ENCODE peak calls at places on chromosomes 13 and 19, in six cellular contexts. One of them, this sample, is unnamed.

GRCh38 chr19:16386619-16387240 is 62.1 kb downstream of the KLF2 start:
- DNase-seq in lower leg skin: no peak
- DNase-seq in fibroblast of the aortic adventitia: peak; percentile 75
- DNase-seq in endodermal cell: peak; percentile 85
- DNase-seq in left ventricle myocardium inferior: peak; percentile 33
- DNase-seq in dorsolateral prefrontal cortex: peak; percentile 59
- DNase-seq in this sample: peak; percentile 58

GRCh38 chr13:113411216-113412023 is 41.9 kb downstream of the ADPRHL1 start:
- DNase-seq in left ventricle myocardium inferior: peak; percentile 79
- DNase-seq in dorsolateral prefrontal cortex: peak; percentile 33
- DNase-seq in endodermal cell: no peak
- DNase-seq in fibroblast of the aortic adventitia: peak; percentile 85
- DNase-seq in lower leg skin: no peak
- DNase-seq in this sample: peak; percentile 96

GRCh38 chr19:52527954-52528326 is 472 bp downstream of the ZNF808 start:
- DNase-seq in lower leg skin: no peak
- DNase-seq in left ventricle myocardium inferior: no peak
- DNase-seq in endodermal cell: peak; percentile 64
- DNase-seq in fibroblast of the aortic adventitia: no peak
- DNase-seq in dorsolateral prefrontal cortex: peak; percentile 47
- DNase-seq in this sample: peak; percentile 0

GRCh38 chr19:56297010-56297409 is 17.6 kb downstream of the ZSCAN5A start:
- DNase-seq in lower leg skin: no peak
- DNase-seq in dorsolateral prefrontal cortex: no peak
- DNase-seq in left ventricle myocardium inferior: no peak
- DNase-seq in endodermal cell: no peak
- DNase-seq in fibroblast of the aortic adventitia: no peak
- DNase-seq in this sample: no peak

GRCh38 chr19:1374250-1374577 is 9.5 kb upstream of the NDUFS7 start:
- DNase-seq in left ventricle myocardium inferior: peak; percentile 46
- DNase-seq in dorsolateral prefrontal cortex: no peak
- DNase-seq in fibroblast of the aortic adventitia: no peak
- DNase-seq in lower leg skin: no peak
- DNase-seq in endodermal cell: no peak
- DNase-seq in this sample: no peak

GRCh38 chr19:17328517-17329060 is 6.1 kb downstream of the ANO8 start:
- DNase-seq in dorsolateral prefrontal cortex: no peak
- DNase-seq in left ventricle myocardium inferior: no peak
- DNase-seq in fibroblast of the aortic adventitia: no peak
- DNase-seq in lower leg skin: no peak
- DNase-seq in endodermal cell: peak; percentile 78
- DNase-seq in this sample: no peak

GRCh38 chr13:25971077-25971476 is 80.7 kb downstream of the SHISA2 start:
- DNase-seq in endodermal cell: no peak
- DNase-seq in left ventricle myocardium inferior: no peak
- DNase-seq in fibroblast of the aortic adventitia: no peak
- DNase-seq in lower leg skin: no peak
- DNase-seq in dorsolateral prefrontal cortex: no peak
- DNase-seq in this sample: no peak

GRCh38 chr19:3163230-3163886 is 15.2 kb upstream of the S1PR4 start:
- DNase-seq in lower leg skin: no peak
- DNase-seq in dorsolateral prefrontal cortex: peak; percentile 79
- DNase-seq in fibroblast of the aortic adventitia: peak; percentile 61
- DNase-seq in left ventricle myocardium inferior: peak; percentile 53
- DNase-seq in endodermal cell: peak; percentile 91
- DNase-seq in this sample: peak; percentile 47

GRCh38 chr19:2050349-2050990 is 574 bp downstream of the MKNK2 start:
- DNase-seq in lower leg skin: no peak
- DNase-seq in left ventricle myocardium inferior: no peak
- DNase-seq in fibroblast of the aortic adventitia: no peak
- DNase-seq in endodermal cell: no peak
- DNase-seq in dorsolateral prefrontal cortex: no peak
- DNase-seq in this sample: no peak

GRCh38 chr19:38175422-38175821 is 48.6 kb downstream of the DPF1 start:
- DNase-seq in lower leg skin: no peak
- DNase-seq in left ventricle myocardium inferior: no peak
- DNase-seq in endodermal cell: no peak
- DNase-seq in dorsolateral prefrontal cortex: no peak
- DNase-seq in fibroblast of the aortic adventitia: no peak
- DNase-seq in this sample: no peak

GRCh38 chr13:97369269-97369893 is 64.6 kb upstream of the RAP2A start:
- DNase-seq in endodermal cell: no peak
- DNase-seq in dorsolateral prefrontal cortex: no peak
- DNase-seq in left ventricle myocardium inferior: no peak
- DNase-seq in lower leg skin: no peak
- DNase-seq in fibroblast of the aortic adventitia: peak; percentile 37
- DNase-seq in this sample: no peak

GRCh38 chr13:77811981-77812380 is 106.7 kb downstream of the EDNRB start:
- DNase-seq in left ventricle myocardium inferior: no peak
- DNase-seq in dorsolateral prefrontal cortex: no peak
- DNase-seq in lower leg skin: no peak
- DNase-seq in endodermal cell: no peak
- DNase-seq in fibroblast of the aortic adventitia: no peak
- DNase-seq in this sample: no peak

GRCh38 chr13:42860485-42860884 is 79.1 kb downstream of the FAM216B start:
- DNase-seq in dorsolateral prefrontal cortex: no peak
- DNase-seq in endodermal cell: no peak
- DNase-seq in fibroblast of the aortic adventitia: no peak
- DNase-seq in left ventricle myocardium inferior: no peak
- DNase-seq in lower leg skin: no peak
- DNase-seq in this sample: no peak

GRCh38 chr13:93227906-93228801 is 1.5 kb downstream of the GPC6 start:
- DNase-seq in left ventricle myocardium inferior: peak; percentile 33
- DNase-seq in dorsolateral prefrontal cortex: peak; percentile 59
- DNase-seq in lower leg skin: peak; percentile 89
- DNase-seq in endodermal cell: peak; percentile 89
- DNase-seq in fibroblast of the aortic adventitia: peak; percentile 90
- DNase-seq in this sample: peak; percentile 92

GRCh38 chr13:36857273-36857672 is 38.3 kb downstream of the RFXAP start:
- DNase-seq in dorsolateral prefrontal cortex: no peak
- DNase-seq in lower leg skin: no peak
- DNase-seq in fibroblast of the aortic adventitia: no peak
- DNase-seq in endodermal cell: no peak
- DNase-seq in left ventricle myocardium inferior: no peak
- DNase-seq in this sample: no peak

GRCh38 chr19:8938576-8938975 is 71.6 kb downstream of the MUC16 start:
- DNase-seq in lower leg skin: peak; percentile 46
- DNase-seq in left ventricle myocardium inferior: no peak
- DNase-seq in endodermal cell: no peak
- DNase-seq in dorsolateral prefrontal cortex: no peak
- DNase-seq in fibroblast of the aortic adventitia: no peak
- DNase-seq in this sample: no peak

GRCh38 chr19:40089462-40089861 is 1.3 kb downstream of the ZNF780A start:
- DNase-seq in lower leg skin: no peak
- DNase-seq in dorsolateral prefrontal cortex: no peak
- DNase-seq in endodermal cell: no peak
- DNase-seq in fibroblast of the aortic adventitia: peak; percentile 88
- DNase-seq in left ventricle myocardium inferior: no peak
- DNase-seq in this sample: peak; percentile 24

GRCh38 chr19:20479483-20479882 is 86.1 kb downstream of the ZNF737 start:
- DNase-seq in left ventricle myocardium inferior: no peak
- DNase-seq in dorsolateral prefrontal cortex: no peak
- DNase-seq in lower leg skin: no peak
- DNase-seq in fibroblast of the aortic adventitia: no peak
- DNase-seq in endodermal cell: no peak
- DNase-seq in this sample: no peak

GRCh38 chr19:29467824-29468401 is 57.9 kb upstream of the VSTM2B start:
- DNase-seq in fibroblast of the aortic adventitia: peak; percentile 43
- DNase-seq in endodermal cell: peak; percentile 76
- DNase-seq in dorsolateral prefrontal cortex: no peak
- DNase-seq in lower leg skin: no peak
- DNase-seq in left ventricle myocardium inferior: no peak
- DNase-seq in this sample: no peak

GRCh38 chr19:51122112-51122981 is 2.4 kb upstream of the SIGLEC9 start:
- DNase-seq in fibroblast of the aortic adventitia: no peak
- DNase-seq in left ventricle myocardium inferior: no peak
- DNase-seq in dorsolateral prefrontal cortex: no peak
- DNase-seq in lower leg skin: no peak
- DNase-seq in endodermal cell: no peak
- DNase-seq in this sample: no peak

GRCh38 chr13:79736356-79736755 is 255.4 kb downstream of the NDFIP2 start:
- DNase-seq in left ventricle myocardium inferior: no peak
- DNase-seq in dorsolateral prefrontal cortex: no peak
- DNase-seq in fibroblast of the aortic adventitia: no peak
- DNase-seq in lower leg skin: no peak
- DNase-seq in endodermal cell: no peak
- DNase-seq in this sample: no peak

GRCh38 chr19:36222503-36222902 is 7.6 kb downstream of the ZNF146 start:
- DNase-seq in fibroblast of the aortic adventitia: no peak
- DNase-seq in endodermal cell: no peak
- DNase-seq in lower leg skin: no peak
- DNase-seq in left ventricle myocardium inferior: no peak
- DNase-seq in dorsolateral prefrontal cortex: no peak
- DNase-seq in this sample: no peak

GRCh38 chr19:54572696-54573311 is 786 bp upstream of the LILRA2 start:
- DNase-seq in lower leg skin: no peak
- DNase-seq in endodermal cell: no peak
- DNase-seq in dorsolateral prefrontal cortex: no peak
- DNase-seq in fibroblast of the aortic adventitia: no peak
- DNase-seq in left ventricle myocardium inferior: peak; percentile 43
- DNase-seq in this sample: no peak

GRCh38 chr19:48975947-48976847 is 11.1 kb downstream of the FTL start:
- DNase-seq in left ventricle myocardium inferior: no peak
- DNase-seq in endodermal cell: peak; percentile 82
- DNase-seq in fibroblast of the aortic adventitia: no peak
- DNase-seq in dorsolateral prefrontal cortex: no peak
- DNase-seq in lower leg skin: no peak
- DNase-seq in this sample: no peak

GRCh38 chr19:39406656-39407393 is at the start of gene ZFP36:
- DNase-seq in lower leg skin: peak; percentile 99
- DNase-seq in left ventricle myocardium inferior: peak; percentile 91
- DNase-seq in fibroblast of the aortic adventitia: peak; percentile 91
- DNase-seq in dorsolateral prefrontal cortex: peak; percentile 83
- DNase-seq in endodermal cell: peak; percentile 95
- DNase-seq in this sample: peak; percentile 82

GRCh38 chr13:19589312-19589711 is 28.0 kb upstream of the TPTE2 start:
- DNase-seq in left ventricle myocardium inferior: no peak
- DNase-seq in lower leg skin: peak; percentile 53
- DNase-seq in dorsolateral prefrontal cortex: no peak
- DNase-seq in fibroblast of the aortic adventitia: no peak
- DNase-seq in endodermal cell: no peak
- DNase-seq in this sample: no peak

GRCh38 chr19:18494267-18494607 is 27.6 kb downstream of the ELL start:
- DNase-seq in fibroblast of the aortic adventitia: peak; percentile 61
- DNase-seq in lower leg skin: no peak
- DNase-seq in dorsolateral prefrontal cortex: no peak
- DNase-seq in left ventricle myocardium inferior: no peak
- DNase-seq in endodermal cell: no peak
- DNase-seq in this sample: no peak

GRCh38 chr13:63425131-63425530 is 2009.5 kb upstream of the PCDH20 start:
- DNase-seq in endodermal cell: no peak
- DNase-seq in left ventricle myocardium inferior: no peak
- DNase-seq in lower leg skin: no peak
- DNase-seq in dorsolateral prefrontal cortex: no peak
- DNase-seq in fibroblast of the aortic adventitia: no peak
- DNase-seq in this sample: peak; percentile 22

GRCh38 chr13:90448466-90449037 is 898.9 kb upstream of the MIR17HG start:
- DNase-seq in lower leg skin: no peak
- DNase-seq in fibroblast of the aortic adventitia: no peak
- DNase-seq in endodermal cell: no peak
- DNase-seq in dorsolateral prefrontal cortex: no peak
- DNase-seq in left ventricle myocardium inferior: no peak
- DNase-seq in this sample: no peak

GRCh38 chr19:737591-738093 is 13.3 kb upstream of the MISP start:
- DNase-seq in left ventricle myocardium inferior: no peak
- DNase-seq in fibroblast of the aortic adventitia: no peak
- DNase-seq in lower leg skin: no peak
- DNase-seq in endodermal cell: peak; percentile 94
- DNase-seq in dorsolateral prefrontal cortex: peak; percentile 56
- DNase-seq in this sample: no peak

GRCh38 chr19:33868821-33869412 is 72.2 kb downstream of the KCTD15 start:
- DNase-seq in endodermal cell: peak; percentile 74
- DNase-seq in left ventricle myocardium inferior: peak; percentile 35
- DNase-seq in fibroblast of the aortic adventitia: peak; percentile 33
- DNase-seq in dorsolateral prefrontal cortex: peak; percentile 71
- DNase-seq in lower leg skin: peak; percentile 82
- DNase-seq in this sample: peak; percentile 10

GRCh38 chr13:44437356-44438233 is 64.0 kb downstream of the SERP2 start:
- DNase-seq in endodermal cell: peak; percentile 20
- DNase-seq in left ventricle myocardium inferior: no peak
- DNase-seq in dorsolateral prefrontal cortex: no peak
- DNase-seq in lower leg skin: no peak
- DNase-seq in fibroblast of the aortic adventitia: peak; percentile 71
- DNase-seq in this sample: peak; percentile 77

GRCh38 chr19:12838182-12838890 is at the start of gene MAST1:
- DNase-seq in dorsolateral prefrontal cortex: peak; percentile 76
- DNase-seq in fibroblast of the aortic adventitia: no peak
- DNase-seq in left ventricle myocardium inferior: no peak
- DNase-seq in endodermal cell: peak; percentile 87
- DNase-seq in lower leg skin: no peak
- DNase-seq in this sample: no peak

DNA sequence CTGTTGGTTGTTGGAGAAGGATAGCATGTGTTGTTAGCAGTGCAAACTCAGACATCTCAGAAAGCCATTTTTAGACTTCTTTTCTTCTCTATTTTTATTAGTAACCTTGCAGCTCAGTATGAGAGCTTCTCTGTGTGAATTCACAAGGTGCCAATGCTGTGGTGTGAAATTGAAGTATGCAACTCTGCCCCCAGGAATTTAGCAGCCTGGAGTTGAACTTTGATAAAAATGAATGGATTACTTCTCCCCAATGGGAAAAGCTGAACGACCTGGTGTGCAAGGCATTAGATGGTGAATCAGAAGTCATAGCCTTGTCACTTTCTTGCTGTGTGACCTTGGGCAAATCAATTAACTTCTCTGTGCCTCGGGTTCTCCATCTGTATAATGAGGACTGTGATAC is 512.3 kb upstream of the PCDH9 start:
- DNase-seq in left ventricle myocardium inferior: no peak
- DNase-seq in fibroblast of the aortic adventitia: no peak
- DNase-seq in endodermal cell: peak; percentile 53
- DNase-seq in dorsolateral prefrontal cortex: no peak
- DNase-seq in lower leg skin: no peak
- DNase-seq in this sample: no peak
- TF ChIP-seq CTCF in left ventricle myocardium inferior: no peak
- TF ChIP-seq CTCF in fibroblast of the aortic adventitia: no peak
- TF ChIP-seq CTCF in endodermal cell: no peak
- TF ChIP-seq CTCF in dorsolateral prefrontal cortex: no peak
- TF ChIP-seq CTCF in lower leg skin: no peak
- TF ChIP-seq CTCF in this sample: no peak

GRCh38 chr19:23971598-23971997 is 56.9 kb downstream of the ZNF726 start:
- DNase-seq in left ventricle myocardium inferior: no peak
- DNase-seq in endodermal cell: no peak
- DNase-seq in dorsolateral prefrontal cortex: no peak
- DNase-seq in lower leg skin: no peak
- DNase-seq in fibroblast of the aortic adventitia: no peak
- DNase-seq in this sample: no peak
- H3K4me3 ChIP-seq in left ventricle myocardium inferior: peak overlapping the region; percentile 45
- H3K4me3 ChIP-seq in endodermal cell: no peak overlapping the region
- H3K4me3 ChIP-seq in dorsolateral prefrontal cortex: no peak overlapping the region
- H3K4me3 ChIP-seq in lower leg skin: no peak overlapping the region
- H3K4me3 ChIP-seq in fibroblast of the aortic adventitia: no peak overlapping the region
- H3K4me3 ChIP-seq in this sample: no peak overlapping the region

GRCh38 chr19:45922281-45922680 is 7.7 kb upstream of the NANOS2 start:
- DNase-seq in fibroblast of the aortic adventitia: no peak
- DNase-seq in left ventricle myocardium inferior: no peak
- DNase-seq in lower leg skin: no peak
- DNase-seq in dorsolateral prefrontal cortex: no peak
- DNase-seq in endodermal cell: peak; percentile 83
- DNase-seq in this sample: no peak
- TF ChIP-seq CTCF in fibroblast of the aortic adventitia: peak; percentile 25
- TF ChIP-seq CTCF in left ventricle myocardium inferior: no peak
- TF ChIP-seq CTCF in lower leg skin: no peak
- TF ChIP-seq CTCF in dorsolateral prefrontal cortex: no peak
- TF ChIP-seq CTCF in endodermal cell: peak; percentile 75
- TF ChIP-seq CTCF in this sample: peak; percentile 26

GRCh38 chr13:94925263-94925662 is 212.9 kb upstream of the SOX21 start:
- DNase-seq in left ventricle myocardium inferior: no peak
- DNase-seq in fibroblast of the aortic adventitia: no peak
- DNase-seq in lower leg skin: no peak
- DNase-seq in dorsolateral prefrontal cortex: no peak
- DNase-seq in endodermal cell: no peak
- DNase-seq in this sample: no peak
- H3K4me3 ChIP-seq in left ventricle myocardium inferior: no peak overlapping the region
- H3K4me3 ChIP-seq in fibroblast of the aortic adventitia: no peak overlapping the region
- H3K4me3 ChIP-seq in lower leg skin: no peak overlapping the region
- H3K4me3 ChIP-seq in dorsolateral prefrontal cortex: no peak overlapping the region
- H3K4me3 ChIP-seq in endodermal cell: no peak overlapping the region
- H3K4me3 ChIP-seq in this sample: no peak overlapping the region